ENCODE peak calls at places on chromosomes 2 and 18, in five cellular contexts. I is tibial nerve, O is uterus, F is adrenal gland, G is transverse colon. R is an unnamed sample.

GRCh38 chr2:133346654-133347053 is 221.6 kb downstream of the NCKAP5 start:
- DNase-seq in O (no peak), F (no peak), I (no peak), G (no peak), R (no peak)

GRCh38 chr18:57051586-57052044 is 95.3 kb upstream of the BOD1L2 start:
- DNase-seq in F (no peak), O (no peak), I (no peak), G (peak), R (no peak)

GRCh38 chr18:29651121-29651675 is 1391.3 kb downstream of the DSC3 start:
- DNase-seq in G (no peak), O (no peak), I (no peak), F (no peak), R (no peak)

GRCh38 chr18:3619222-3619621 is 169.2 kb downstream of the TGIF1 start:
- DNase-seq in I (no peak), F (no peak), G (no peak), O (no peak), R (no peak)

GRCh38 chr18:54241483-54241882 is 17.0 kb upstream of the MBD2 start:
- DNase-seq in G (no peak), I (no peak), O (no peak), F (no peak), R (no peak)

GRCh38 chr2:199258291-199258690 is 199.4 kb downstream of the SATB2 start:
- DNase-seq in G (no peak), F (no peak), O (no peak), I (no peak), R (no peak)

GRCh38 chr18:27844416-27844792 is 332.5 kb downstream of the CDH2 start:
- DNase-seq in G (no peak), I (no peak), F (no peak), O (no peak), R (no peak)

GRCh38 chr2:41912337-41912736 is 135.5 kb upstream of the PKDCC start:
- DNase-seq in O (peak), G (no peak), I (no peak), F (no peak), R (no peak)

GRCh38 chr2:173997269-173997668 is 32.1 kb upstream of the SP3 start:
- DNase-seq in O (peak), I (peak), G (peak), F (peak), R (peak)

GRCh38 chr2:88187038-88187676 is 17.0 kb downstream of the THNSL2 start:
- DNase-seq in O (peak), I (no peak), F (peak), G (peak), R (peak)

GRCh38 chr18:49814147-49814499 is 790 bp upstream of the ACAA2 start:
- DNase-seq in O (peak), I (no peak), G (peak), F (peak), R (no peak)

GRCh38 chr2:26849056-26850001 is 1.4 kb downstream of the DPYSL5 start:
- DNase-seq in F (no peak), O (no peak), G (no peak), I (no peak), R (no peak)

GRCh38 chr18:10562773-10563160 is 36.9 kb downstream of the NAPG start:
- DNase-seq in O (no peak), I (no peak), F (no peak), G (no peak), R (no peak)

GRCh38 chr18:56315363-56315762 is 323.0 kb downstream of the TXNL1 start:
- DNase-seq in F (no peak), I (no peak), G (no peak), O (no peak), R (no peak)

GRCh38 chr2:19611491-19612332 is 253.3 kb upstream of the OSR1 start:
- DNase-seq in F (no peak), G (peak), I (no peak), O (no peak), R (no peak)

GRCh38 chr2:27689424-27689823 is 25.7 kb downstream of the SLC4A1AP start:
- DNase-seq in F (no peak), I (no peak), G (no peak), O (no peak), R (no peak)

GRCh38 chr2:134917958-134918517 is 584 bp upstream of the CCNT2 start:
- DNase-seq in O (no peak), I (peak), F (peak), G (no peak), R (no peak)

GRCh38 chr2:134918518-134919359 is at the start of gene CCNT2:
- DNase-seq in G (peak), I (peak), O (peak), F (peak), R (peak)

GRCh38 chr2:134917219-134917957 is 1.2 kb upstream of the CCNT2 start:
- DNase-seq in O (peak), F (peak), I (no peak), G (peak), R (peak)

GRCh38 chr2:134924912-134925311 is 6.3 kb downstream of the CCNT2 start:
- DNase-seq in O (no peak), G (no peak), I (no peak), F (no peak), R (no peak)

DNA sequence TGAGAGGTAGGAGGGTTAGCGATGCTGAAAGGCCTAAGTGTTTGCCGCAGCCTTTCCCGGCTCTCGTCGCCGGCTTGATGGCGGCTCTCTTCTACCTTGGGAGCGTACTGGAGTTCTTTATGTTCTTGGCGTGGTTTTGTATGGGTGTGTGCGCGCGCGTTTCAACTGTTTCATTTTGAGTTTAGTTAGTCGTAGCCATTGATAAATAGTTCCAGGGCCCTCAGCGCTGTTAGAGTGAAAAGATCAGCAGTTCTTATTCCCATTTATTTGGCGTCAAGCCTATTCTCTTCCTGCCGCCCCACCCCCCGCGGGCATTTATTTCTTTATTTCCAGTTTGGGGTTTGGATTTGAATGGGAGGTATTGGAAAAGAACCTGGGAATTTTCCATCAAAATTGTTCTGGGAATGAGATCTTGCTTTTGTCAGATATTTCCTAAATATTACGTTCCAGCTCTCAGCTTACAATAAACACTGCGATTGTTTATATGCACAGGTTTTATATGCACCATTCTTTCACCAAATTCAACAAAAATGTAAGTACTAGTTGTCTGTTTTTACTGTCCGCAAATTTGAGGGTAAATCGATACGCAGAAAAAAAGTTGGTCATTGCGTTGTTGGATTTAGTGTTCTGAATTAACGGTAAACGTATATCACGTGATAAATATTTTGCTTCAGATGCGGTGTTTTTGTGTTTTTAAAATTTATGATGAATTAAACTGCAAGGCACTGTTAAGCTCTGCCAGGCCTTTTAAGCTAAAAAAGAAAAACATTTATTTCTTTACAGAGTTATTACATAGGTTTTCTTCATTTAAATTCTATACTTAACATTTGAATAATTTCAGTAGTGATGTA is 963 bp downstream of the CCNT2 start:
- DNase-seq in G (peak), F (peak), I (no peak), O (peak), R (no peak)
- TF ChIP-seq POLR2A in G (peak), F (peak), I (no peak), O (no peak), R (no peak)

GRCh38 chr2:10135296-10136089 is 13.0 kb downstream of the RRM2 start:
- DNase-seq in G (no peak), F (no peak), I (no peak), O (no peak), R (no peak)

GRCh38 chr2:10133007-10133647 is 10.6 kb downstream of the RRM2 start:
- DNase-seq in O (no peak), G (no peak), F (no peak), I (no peak), R (no peak)

GRCh38 chr2:10132043-10132575 is 9.6 kb downstream of the RRM2 start:
- DNase-seq in O (no peak), F (no peak), G (no peak), I (no peak), R (no peak)

GRCh38 chr2:10129490-10129889 is 7.0 kb downstream of the RRM2 start:
- DNase-seq in O (no peak), I (no peak), F (no peak), G (no peak), R (no peak)

GRCh38 chr2:10132596-10132995 is 10.1 kb downstream of the RRM2 start:
- DNase-seq in O (no peak), F (no peak), I (no peak), G (no peak), R (no peak)
- TF ChIP-seq POLR2A in O (no peak), F (no peak), I (no peak), G (no peak), R (no peak)

GRCh38 chr2:190534310-190535118 is at the start of gene NEMP2:
- DNase-seq in G (peak), O (peak), F (peak), I (peak), R (peak)
- TF ChIP-seq POLR2A in G (peak), O (peak), F (peak), I (peak), R (no peak)

GRCh38 chr2:74178211-74179062 is at the start of gene MOB1A:
- DNase-seq in F (peak), O (peak), I (peak), G (peak), R (peak)
- TF ChIP-seq POLR2A in F (peak), O (peak), I (peak), G (peak), R (peak)

GRCh38 chr2:119377266-119377972 is 10.6 kb downstream of the DBI start:
- DNase-seq in O (no peak), G (no peak), F (no peak), I (no peak), R (no peak)

GRCh38 chr2:119371111-119371510 is 4.3 kb downstream of the DBI start:
- DNase-seq in F (no peak), O (no peak), G (no peak), I (no peak), R (no peak)

GRCh38 chr2:119376810-119377209 is 10.0 kb downstream of the DBI start:
- DNase-seq in O (no peak), G (no peak), F (no peak), I (no peak), R (no peak)

GRCh38 chr2:119369845-119370244 is 3.1 kb downstream of the DBI start:
- DNase-seq in G (no peak), I (no peak), F (no peak), O (no peak), R (no peak)

DNA sequence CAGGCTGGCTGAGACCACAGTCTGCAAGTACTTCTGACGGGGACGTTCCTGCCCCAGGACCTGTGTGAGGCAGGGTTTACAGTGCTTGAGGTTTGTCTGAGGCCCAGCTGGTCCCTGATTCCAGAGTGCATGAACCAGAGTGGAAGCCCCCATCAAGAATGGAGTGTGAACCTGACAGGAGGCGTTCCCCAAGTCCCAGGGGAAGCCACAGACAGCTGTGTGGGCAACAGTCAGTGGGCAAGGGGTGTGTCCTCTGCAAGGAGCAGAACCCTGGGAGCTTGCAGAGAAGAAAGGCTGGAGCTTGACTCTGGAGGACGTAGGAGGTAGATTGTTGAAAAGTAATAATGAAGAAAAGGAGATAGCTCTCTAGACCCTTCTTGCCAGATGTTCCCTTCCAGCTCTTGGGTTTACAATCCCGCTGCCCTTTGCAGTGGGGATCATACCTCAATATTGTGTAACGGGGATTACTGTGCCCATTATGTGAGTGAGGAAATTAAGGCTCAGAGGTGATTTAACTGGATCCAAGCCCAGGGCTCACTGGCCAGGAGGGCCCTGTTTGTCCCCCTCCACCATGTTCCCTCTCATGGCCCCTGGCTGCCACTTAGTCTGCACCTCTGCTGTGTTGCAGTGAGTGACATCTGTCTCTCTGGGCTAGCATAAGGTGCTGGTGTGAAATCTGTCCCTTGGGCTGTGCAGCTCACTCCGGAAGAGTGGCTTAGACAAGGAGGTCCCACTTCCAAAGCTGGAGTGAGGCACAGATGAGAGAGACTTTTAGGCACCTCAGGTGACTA is 6.2 kb downstream of the DBI start:
- DNase-seq in O (no peak), I (no peak), G (no peak), F (no peak), R (no peak)
- TF ChIP-seq POLR2A in O (no peak), I (no peak), G (no peak), F (no peak), R (no peak)

DNA sequence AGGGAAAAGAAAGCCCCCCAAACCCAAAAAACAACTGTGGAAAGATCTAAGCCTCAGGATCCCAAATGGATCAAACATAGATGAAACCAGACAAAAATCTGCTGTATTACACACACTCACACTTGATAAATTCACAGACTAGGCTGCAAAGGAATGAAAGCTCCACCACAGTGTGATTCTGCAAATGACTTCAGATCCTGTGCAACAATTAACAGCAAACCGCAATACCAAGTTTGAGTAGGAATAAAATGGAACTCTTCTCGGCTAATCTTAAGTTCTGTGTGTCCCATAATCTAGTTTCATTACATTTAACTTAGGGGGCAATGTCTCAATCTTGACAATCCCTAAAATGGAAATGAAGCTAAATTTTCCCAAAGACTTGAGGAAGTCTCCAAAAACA is 11.9 kb downstream of the CLK1 start:
- DNase-seq in G (no peak), I (no peak), O (no peak), F (no peak), R (no peak)
- TF ChIP-seq POLR2A in G (no peak), I (no peak), O (no peak), F (no peak), R (no peak)

GRCh38 chr18:76494541-76495403 is at the start of gene ZNF516:
- DNase-seq in I (no peak), F (peak), O (peak), G (no peak), R (peak)

GRCh38 chr18:76498064-76498463 is 3.0 kb upstream of the ZNF516 start:
- DNase-seq in O (no peak), F (no peak), I (no peak), G (no peak), R (no peak)

GRCh38 chr18:76495435-76496199 is 575 bp upstream of the ZNF516 start:
- DNase-seq in O (peak), I (no peak), F (peak), G (peak), R (peak)

GRCh38 chr18:76494181-76494540 is 881 bp downstream of the ZNF516 start:
- DNase-seq in O (peak), G (peak), I (peak), F (peak), R (no peak)

GRCh38 chr18:76496200-76496890 is 1.3 kb upstream of the ZNF516 start:
- DNase-seq in O (peak), I (peak), F (peak), G (peak), R (peak)
- TF ChIP-seq POLR2A in O (peak), I (no peak), F (peak), G (no peak), R (no peak)

GRCh38 chr2:25160376-25160775 is 8.0 kb downstream of the POMC start:
- DNase-seq in F (no peak), O (no peak), G (no peak), I (no peak), R (no peak)
- TF ChIP-seq POLR2A in F (no peak), O (no peak), G (no peak), I (no peak), R (no peak)

DNA sequence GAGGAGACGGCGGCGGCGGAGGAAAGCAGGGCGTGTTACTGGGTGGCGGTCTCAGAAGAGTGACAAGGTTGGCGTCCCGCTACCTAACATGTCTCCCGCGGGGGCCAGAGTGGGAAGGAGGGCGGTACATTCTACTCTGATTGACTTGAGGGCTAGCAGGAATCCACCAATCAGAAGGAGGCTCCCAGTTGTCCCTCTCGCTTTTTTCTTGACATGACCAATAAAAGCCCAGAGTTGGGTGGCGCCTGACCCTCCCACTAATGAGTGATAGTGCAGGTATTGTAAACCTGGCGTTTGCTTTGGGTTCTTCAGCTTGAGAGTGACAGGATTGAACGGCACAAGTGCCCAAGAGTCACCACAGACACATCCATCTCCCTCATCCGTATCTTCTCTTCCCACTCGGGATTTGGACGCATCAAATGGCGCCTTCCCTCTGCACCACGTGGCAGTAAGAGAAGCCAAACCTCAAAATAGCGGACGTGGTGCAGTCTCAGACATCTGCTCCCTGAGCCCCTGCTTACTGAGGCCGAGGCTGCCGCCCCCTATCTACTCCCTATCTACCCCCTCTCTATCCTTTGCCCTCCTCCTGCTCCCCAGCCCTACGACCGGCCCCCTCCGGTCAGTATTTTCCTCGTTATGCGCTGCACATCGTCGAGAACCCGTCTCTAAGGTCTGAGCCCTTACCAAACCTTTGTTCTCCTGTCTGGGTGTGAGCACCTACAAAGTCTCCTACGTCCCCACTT is 746 bp upstream of the FAM161A start:
- DNase-seq in F (peak), O (peak), G (peak), I (peak), R (peak)
- TF ChIP-seq POLR2A in F (peak), O (no peak), G (no peak), I (no peak), R (peak)

DNA sequence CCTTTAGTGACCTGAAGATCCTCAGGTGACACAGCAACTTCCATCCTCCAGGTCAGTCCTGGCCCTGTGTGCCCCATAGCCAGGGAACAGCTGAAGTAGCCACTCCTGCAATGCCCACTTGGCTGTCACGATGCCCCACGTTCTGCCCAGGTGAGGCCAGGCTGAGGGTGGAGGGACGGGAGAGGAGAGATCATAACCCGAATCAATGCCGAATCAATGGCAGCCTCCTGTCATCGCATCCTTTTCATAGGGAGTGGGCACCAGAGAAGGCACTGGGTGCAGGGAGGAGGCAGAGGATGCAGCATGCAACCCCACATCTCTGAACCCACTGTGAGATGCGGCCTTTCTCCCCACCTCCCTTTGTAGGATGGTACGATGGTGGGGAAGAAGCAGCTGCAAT is 75.3 kb upstream of the EPC2 start:
- DNase-seq in F (no peak), O (no peak), I (no peak), G (no peak), R (no peak)
- TF ChIP-seq POLR2A in F (no peak), O (no peak), I (no peak), G (no peak), R (no peak)

R was measured in heart left ventricle.